ENCODE peak calls at places on chromosomes 4 and X, in nine cellular contexts. Y is nephron progenitor cell; B is osteocyte; V is activated CD8-positive, alpha-beta memory T cell treated with anti-CD3 and anti-CD28 coated beads, Interleukin-2, amount 50 U/mL, for 48 hours; M is stomach; U is smooth muscle cell of the brain vasculature; K is C1 segment of cervical spinal cord; J is skeletal muscle cell; W is NCI-H526. D is an unnamed sample.

GRCh38 chr4:3582091-3582475 is 49.9 kb upstream of the LRPAP1 start:
- DNase-seq in Y (no peak), B (no peak), V (no peak), M (no peak), U (no peak), K (no peak), J (no peak), W (no peak), D (no peak)

GRCh38 chr4:58543465-58543864 is 1433.3 kb upstream of the IGFBP7 start:
- DNase-seq in Y (no peak), B (no peak), V (no peak), M (no peak), U (no peak), K (no peak), J (no peak), W (no peak), D (no peak)

GRCh38 chr4:634599-634985 is 9.2 kb downstream of the PDE6B start:
- DNase-seq in Y (no peak), B (no peak), V (no peak), M (no peak), U (no peak), K (no peak), J (no peak), W (no peak), D (no peak)

GRCh38 chr4:136355970-136356369 is 1176.3 kb downstream of the PCDH18 start:
- DNase-seq in Y (no peak), B (no peak), V (no peak), M (no peak), U (no peak), K (no peak), J (no peak), W (no peak), D (no peak)

GRCh38 chr4:28469387-28469786 is 1608.7 kb downstream of the STIM2 start:
- DNase-seq in Y (no peak), B (no peak), V (no peak), M (no peak), U (no peak), K (no peak), J (no peak), W (no peak), D (no peak)

GRCh38 chr4:149784018-149784417 is 31.6 kb downstream of the IQCM start:
- DNase-seq in Y (no peak), B (no peak), V (no peak), M (no peak), U (no peak), K (no peak), J (no peak), W (no peak), D (no peak)

GRCh38 chrX:17559728-17560379 is 177.4 kb upstream of the SCML1 start:
- DNase-seq in Y (no peak), B (no peak), V (no peak), M (peak), U (no peak), K (no peak), J (peak), W (no peak), D (no peak)

GRCh38 chr4:74623041-74623440 is 171.3 kb downstream of the BTC start:
- DNase-seq in Y (peak), B (no peak), V (no peak), M (no peak), U (no peak), K (no peak), J (no peak), W (peak), D (no peak)

GRCh38 chr4:107210450-107211239 is 174.5 kb upstream of the DKK2 start:
- DNase-seq in Y (no peak), B (no peak), V (no peak), M (no peak), U (no peak), K (no peak), J (no peak), W (no peak), D (no peak)

GRCh38 chr4:40238700-40239548 is 42.1 kb downstream of the RHOH start:
- DNase-seq in Y (no peak), B (no peak), V (peak), M (no peak), U (no peak), K (no peak), J (no peak), W (no peak), D (no peak)

GRCh38 chr4:82428526-82428968 is 1.7 kb downstream of the HNRNPDL start:
- DNase-seq in Y (no peak), B (no peak), V (no peak), M (no peak), U (no peak), K (no peak), J (no peak), W (no peak), D (no peak)

GRCh38 chr4:159010100-159010499 is 92.8 kb upstream of the RAPGEF2 start:
- DNase-seq in Y (no peak), B (no peak), V (no peak), M (no peak), U (no peak), K (no peak), J (no peak), W (no peak), D (no peak)

GRCh38 chrX:47358387-47359065 is 11.9 kb upstream of the ZNF157 start:
- DNase-seq in Y (no peak), B (no peak), V (no peak), M (no peak), U (no peak), K (no peak), J (no peak), W (no peak), D (no peak)

GRCh38 chr4:7779194-7779768 is 160.4 kb downstream of the AFAP1 start:
- DNase-seq in Y (no peak), B (no peak), V (no peak), M (no peak), U (no peak), K (no peak), J (no peak), W (no peak), D (peak)

GRCh38 chrX:70432936-70433847 is 10.1 kb downstream of the GDPD2 start:
- DNase-seq in Y (no peak), B (no peak), V (no peak), M (no peak), U (no peak), K (no peak), J (no peak), W (no peak), D (no peak)

GRCh38 chr4:55386073-55386472 is 9.7 kb upstream of the TMEM165 start:
- DNase-seq in Y (no peak), B (no peak), V (no peak), M (no peak), U (no peak), K (no peak), J (no peak), W (no peak), D (no peak)

GRCh38 chrX:50971390-50971789 is 60.9 kb downstream of the BMP15 start:
- DNase-seq in Y (no peak), B (no peak), V (no peak), M (no peak), U (no peak), K (no peak), J (no peak), W (no peak), D (no peak)

GRCh38 chr4:39642885-39643550 is 4.4 kb upstream of the SMIM14 start:
- DNase-seq in Y (no peak), B (peak), V (peak), M (no peak), U (no peak), K (no peak), J (no peak), W (no peak), D (no peak)

GRCh38 chr4:78155616-78156105 is 98.5 kb downstream of the FRAS1 start:
- DNase-seq in Y (no peak), B (no peak), V (no peak), M (no peak), U (peak), K (no peak), J (no peak), W (no peak), D (no peak)

GRCh38 chr4:47239649-47240048 is 208.3 kb downstream of the GABRB1 start:
- DNase-seq in Y (no peak), B (no peak), V (no peak), M (no peak), U (no peak), K (no peak), J (no peak), W (no peak), D (no peak)

GRCh38 chr4:23875317-23875716 is 14.5 kb downstream of the PPARGC1A start:
- DNase-seq in Y (no peak), B (no peak), V (no peak), M (no peak), U (no peak), K (no peak), J (no peak), W (no peak), D (no peak)

GRCh38 chrX:74343970-74344622 is 40.1 kb downstream of the ZCCHC13 start:
- DNase-seq in Y (peak), B (no peak), V (no peak), M (peak), U (peak), K (no peak), J (peak), W (peak), D (peak)

GRCh38 chr4:125433453-125433852 is 118.7 kb downstream of the FAT4 start:
- DNase-seq in Y (no peak), B (no peak), V (no peak), M (no peak), U (no peak), K (no peak), J (peak), W (no peak), D (no peak)

GRCh38 chrX:56068274-56068758 is 163.8 kb upstream of the KLF8 start:
- DNase-seq in Y (no peak), B (no peak), V (no peak), M (no peak), U (no peak), K (no peak), J (no peak), W (no peak), D (no peak)

GRCh38 chr4:46254788-46255187 is 130.9 kb upstream of the GABRG1 start:
- DNase-seq in Y (no peak), B (no peak), V (no peak), M (no peak), U (no peak), K (no peak), J (peak), W (no peak), D (no peak)

GRCh38 chrX:2430265-2430825 is 70.4 kb downstream of the DHRSX start:
- DNase-seq in Y (no peak), B (no peak), V (no peak), M (no peak), U (no peak), K (no peak), J (no peak), W (no peak), D (no peak)

GRCh38 chr4:15420642-15421041 is 7.2 kb upstream of the C1QTNF7 start:
- DNase-seq in Y (no peak), B (no peak), V (no peak), M (no peak), U (peak), K (no peak), J (no peak), W (no peak), D (no peak)

GRCh38 chr4:184397516-184398163 is 76.7 kb downstream of the IRF2 start:
- DNase-seq in Y (no peak), B (no peak), V (peak), M (no peak), U (no peak), K (peak), J (no peak), W (no peak), D (no peak)

GRCh38 chr4:173038192-173038896 is 130.3 kb upstream of the GALNT7 start:
- DNase-seq in Y (no peak), B (no peak), V (no peak), M (no peak), U (no peak), K (no peak), J (no peak), W (no peak), D (no peak)

GRCh38 chr4:184288451-184289178 is 70.9 kb upstream of the ENPP6 start:
- DNase-seq in Y (no peak), B (no peak), V (no peak), M (peak), U (no peak), K (no peak), J (no peak), W (no peak), D (no peak)

GRCh38 chr4:24417206-24417605 is 167.1 kb downstream of the DHX15 start:
- DNase-seq in Y (no peak), B (no peak), V (no peak), M (no peak), U (no peak), K (no peak), J (peak), W (no peak), D (no peak)

GRCh38 chrX:17285983-17286382 is 89.0 kb upstream of the NHS start:
- DNase-seq in Y (no peak), B (no peak), V (no peak), M (no peak), U (no peak), K (no peak), J (no peak), W (no peak), D (no peak)